ENCODE peak calls at places on chromosome 13, in nine cellular contexts. One of them, this sample, is unnamed.

GRCh38 chr13:73075546-73075945 is 16.7 kb downstream of the KLF5 start:
- DNase-seq in right lobe of liver: no peak
- DNase-seq in pancreas: no peak
- DNase-seq in nephron progenitor cell: peak; percentile 4
- DNase-seq in colonic mucosa: peak; percentile 42
- DNase-seq in ascending aorta: no peak
- DNase-seq in progenitor cell of endocrine pancreas: no peak
- DNase-seq in AG04450: no peak
- DNase-seq in WTC11: peak; percentile 66
- DNase-seq in this sample: no peak

GRCh38 chr13:98171806-98172569 is 5.1 kb downstream of the RNF113B start:
- DNase-seq in right lobe of liver: no peak
- DNase-seq in ascending aorta: no peak
- DNase-seq in AG04450: no peak
- DNase-seq in WTC11: no peak
- DNase-seq in nephron progenitor cell: peak; percentile 23
- DNase-seq in progenitor cell of endocrine pancreas: no peak
- DNase-seq in pancreas: no peak
- DNase-seq in colonic mucosa: no peak
- DNase-seq in this sample: no peak

GRCh38 chr13:29159871-29160270 is 339.7 kb downstream of the MTUS2 start:
- DNase-seq in progenitor cell of endocrine pancreas: no peak
- DNase-seq in pancreas: no peak
- DNase-seq in nephron progenitor cell: no peak
- DNase-seq in ascending aorta: no peak
- DNase-seq in colonic mucosa: no peak
- DNase-seq in WTC11: no peak
- DNase-seq in AG04450: no peak
- DNase-seq in right lobe of liver: no peak
- DNase-seq in this sample: no peak

GRCh38 chr13:95150555-95150954 is 150.7 kb downstream of the ABCC4 start:
- DNase-seq in WTC11: no peak
- DNase-seq in colonic mucosa: no peak
- DNase-seq in ascending aorta: no peak
- DNase-seq in nephron progenitor cell: no peak
- DNase-seq in right lobe of liver: no peak
- DNase-seq in AG04450: no peak
- DNase-seq in progenitor cell of endocrine pancreas: no peak
- DNase-seq in pancreas: no peak
- DNase-seq in this sample: no peak

GRCh38 chr13:76852991-76853390 is 33.2 kb downstream of the KCTD12 start:
- DNase-seq in nephron progenitor cell: no peak
- DNase-seq in WTC11: no peak
- DNase-seq in ascending aorta: no peak
- DNase-seq in colonic mucosa: no peak
- DNase-seq in pancreas: no peak
- DNase-seq in progenitor cell of endocrine pancreas: no peak
- DNase-seq in AG04450: no peak
- DNase-seq in right lobe of liver: no peak
- DNase-seq in this sample: no peak

GRCh38 chr13:111043575-111043982 is 71.5 kb upstream of the ARHGEF7 start:
- DNase-seq in progenitor cell of endocrine pancreas: no peak
- DNase-seq in pancreas: no peak
- DNase-seq in right lobe of liver: no peak
- DNase-seq in colonic mucosa: no peak
- DNase-seq in nephron progenitor cell: no peak
- DNase-seq in ascending aorta: peak; percentile 54
- DNase-seq in AG04450: no peak
- DNase-seq in WTC11: no peak
- DNase-seq in this sample: no peak

GRCh38 chr13:111211789-111212516 is 96.8 kb downstream of the ARHGEF7 start:
- DNase-seq in WTC11: no peak
- DNase-seq in progenitor cell of endocrine pancreas: no peak
- DNase-seq in right lobe of liver: no peak
- DNase-seq in pancreas: no peak
- DNase-seq in ascending aorta: peak; percentile 63
- DNase-seq in colonic mucosa: no peak
- DNase-seq in AG04450: no peak
- DNase-seq in nephron progenitor cell: no peak
- DNase-seq in this sample: no peak

GRCh38 chr13:99439048-99439447 is 62.2 kb upstream of the TM9SF2 start:
- DNase-seq in AG04450: no peak
- DNase-seq in progenitor cell of endocrine pancreas: no peak
- DNase-seq in WTC11: no peak
- DNase-seq in right lobe of liver: no peak
- DNase-seq in colonic mucosa: no peak
- DNase-seq in pancreas: no peak
- DNase-seq in ascending aorta: no peak
- DNase-seq in nephron progenitor cell: no peak
- DNase-seq in this sample: no peak

GRCh38 chr13:42707596-42707995 is 73.8 kb upstream of the FAM216B start:
- DNase-seq in colonic mucosa: no peak
- DNase-seq in WTC11: no peak
- DNase-seq in ascending aorta: no peak
- DNase-seq in AG04450: peak; percentile 10
- DNase-seq in nephron progenitor cell: no peak
- DNase-seq in right lobe of liver: no peak
- DNase-seq in progenitor cell of endocrine pancreas: no peak
- DNase-seq in pancreas: no peak
- DNase-seq in this sample: no peak

GRCh38 chr13:45219123-45219891 is 18.5 kb upstream of the KCTD4 start:
- DNase-seq in progenitor cell of endocrine pancreas: no peak
- DNase-seq in colonic mucosa: no peak
- DNase-seq in WTC11: no peak
- DNase-seq in ascending aorta: no peak
- DNase-seq in nephron progenitor cell: no peak
- DNase-seq in pancreas: no peak
- DNase-seq in right lobe of liver: no peak
- DNase-seq in AG04450: no peak
- DNase-seq in this sample: no peak

GRCh38 chr13:109397285-109397684 is 389.1 kb downstream of the IRS2 start:
- DNase-seq in progenitor cell of endocrine pancreas: no peak
- DNase-seq in colonic mucosa: no peak
- DNase-seq in WTC11: no peak
- DNase-seq in right lobe of liver: no peak
- DNase-seq in AG04450: no peak
- DNase-seq in nephron progenitor cell: no peak
- DNase-seq in pancreas: no peak
- DNase-seq in ascending aorta: no peak
- DNase-seq in this sample: no peak

GRCh38 chr13:38090913-38091312 is 221.3 kb upstream of the TRPC4 start:
- DNase-seq in WTC11: no peak
- DNase-seq in right lobe of liver: no peak
- DNase-seq in nephron progenitor cell: no peak
- DNase-seq in AG04450: no peak
- DNase-seq in pancreas: no peak
- DNase-seq in progenitor cell of endocrine pancreas: no peak
- DNase-seq in ascending aorta: no peak
- DNase-seq in colonic mucosa: no peak
- DNase-seq in this sample: no peak

GRCh38 chr13:101730420-101731000 is 278.0 kb downstream of the ITGBL1 start:
- DNase-seq in pancreas: no peak
- DNase-seq in nephron progenitor cell: no peak
- DNase-seq in progenitor cell of endocrine pancreas: no peak
- DNase-seq in right lobe of liver: no peak
- DNase-seq in ascending aorta: no peak
- DNase-seq in AG04450: no peak
- DNase-seq in colonic mucosa: no peak
- DNase-seq in WTC11: no peak
- DNase-seq in this sample: no peak

DNA sequence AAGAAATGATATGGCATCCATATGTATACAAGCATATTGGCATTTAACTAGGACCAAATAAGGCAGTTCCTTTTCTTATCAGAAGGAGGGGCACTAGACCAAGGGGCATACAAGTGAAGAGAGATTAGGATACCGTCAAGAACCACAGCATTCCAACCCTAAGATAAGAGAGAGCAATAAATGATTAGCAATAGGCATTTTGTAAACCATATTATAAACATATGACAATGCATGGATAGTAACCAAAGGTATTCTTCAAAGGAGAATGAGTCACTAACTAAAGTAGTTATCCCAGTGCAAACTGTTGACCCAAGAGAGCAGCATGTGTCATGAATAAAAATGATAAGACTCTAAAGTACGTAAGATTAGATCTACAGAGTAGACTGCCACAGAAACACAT is 500.9 kb upstream of the HTR2A start:
- DNase-seq in progenitor cell of endocrine pancreas: no peak
- DNase-seq in nephron progenitor cell: no peak
- DNase-seq in colonic mucosa: no peak
- DNase-seq in AG04450: peak; percentile 23
- DNase-seq in WTC11: no peak
- DNase-seq in right lobe of liver: no peak
- DNase-seq in ascending aorta: no peak
- DNase-seq in pancreas: no peak
- DNase-seq in this sample: no peak
- TF ChIP-seq CTCF in progenitor cell of endocrine pancreas: no peak
- TF ChIP-seq CTCF in nephron progenitor cell: no peak
- TF ChIP-seq CTCF in colonic mucosa: no peak
- TF ChIP-seq CTCF in AG04450: peak; percentile 35
- TF ChIP-seq CTCF in WTC11: peak; percentile 17
- TF ChIP-seq CTCF in right lobe of liver: no peak
- TF ChIP-seq CTCF in ascending aorta: no peak
- TF ChIP-seq CTCF in pancreas: no peak
- TF ChIP-seq CTCF in this sample: no peak

GRCh38 chr13:83881031-83881727 is 1.1 kb downstream of the SLITRK1 start:
- DNase-seq in progenitor cell of endocrine pancreas: no peak
- DNase-seq in right lobe of liver: no peak
- DNase-seq in colonic mucosa: no peak
- DNase-seq in AG04450: no peak
- DNase-seq in nephron progenitor cell: no peak
- DNase-seq in WTC11: no peak
- DNase-seq in pancreas: no peak
- DNase-seq in ascending aorta: no peak
- DNase-seq in this sample: no peak

GRCh38 chr13:83882626-83882959 is 319 bp upstream of the SLITRK1 start:
- DNase-seq in nephron progenitor cell: no peak
- DNase-seq in ascending aorta: no peak
- DNase-seq in progenitor cell of endocrine pancreas: no peak
- DNase-seq in WTC11: no peak
- DNase-seq in pancreas: no peak
- DNase-seq in right lobe of liver: no peak
- DNase-seq in AG04450: no peak
- DNase-seq in colonic mucosa: no peak
- DNase-seq in this sample: no peak

GRCh38 chr13:83884141-83884540 is 1.9 kb upstream of the SLITRK1 start:
- DNase-seq in AG04450: no peak
- DNase-seq in ascending aorta: no peak
- DNase-seq in nephron progenitor cell: no peak
- DNase-seq in WTC11: no peak
- DNase-seq in colonic mucosa: no peak
- DNase-seq in progenitor cell of endocrine pancreas: no peak
- DNase-seq in pancreas: no peak
- DNase-seq in right lobe of liver: no peak
- DNase-seq in this sample: no peak

GRCh38 chr13:83881917-83882625 is at the start of gene SLITRK1:
- DNase-seq in pancreas: peak; percentile 89
- DNase-seq in colonic mucosa: no peak
- DNase-seq in right lobe of liver: no peak
- DNase-seq in WTC11: peak; percentile 93
- DNase-seq in nephron progenitor cell: peak; percentile 98
- DNase-seq in progenitor cell of endocrine pancreas: peak; percentile 91
- DNase-seq in ascending aorta: no peak
- DNase-seq in AG04450: peak; percentile 42
- DNase-seq in this sample: peak; percentile 92

DNA sequence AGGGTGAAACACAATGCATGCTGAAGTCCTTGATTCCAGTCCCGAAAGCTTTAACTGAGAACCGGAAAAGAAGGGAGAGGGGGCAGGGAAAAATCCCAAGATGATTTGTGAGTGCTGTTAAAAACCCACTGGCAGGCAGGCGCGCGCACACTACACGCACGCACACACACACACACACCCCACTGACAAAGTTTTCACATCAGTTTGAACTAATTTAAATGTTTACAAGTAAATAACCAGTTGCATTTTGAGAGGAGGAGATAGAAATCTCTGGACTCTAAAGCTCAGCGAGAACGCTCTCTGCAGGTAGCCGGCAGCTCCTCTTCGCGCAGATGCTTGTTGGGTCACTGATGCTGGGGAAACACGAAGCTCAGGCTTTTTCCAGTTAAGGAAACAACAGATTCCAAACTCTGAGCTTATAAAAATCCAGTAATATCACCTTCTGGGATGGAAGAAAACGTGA is 818 bp upstream of the SLITRK1 start:
- DNase-seq in ascending aorta: no peak
- DNase-seq in right lobe of liver: no peak
- DNase-seq in pancreas: no peak
- DNase-seq in AG04450: no peak
- DNase-seq in WTC11: no peak
- DNase-seq in colonic mucosa: no peak
- DNase-seq in progenitor cell of endocrine pancreas: no peak
- DNase-seq in nephron progenitor cell: no peak
- DNase-seq in this sample: no peak
- TF ChIP-seq CTCF in ascending aorta: no peak
- TF ChIP-seq CTCF in right lobe of liver: no peak
- TF ChIP-seq CTCF in pancreas: no peak
- TF ChIP-seq CTCF in AG04450: no peak
- TF ChIP-seq CTCF in WTC11: no peak
- TF ChIP-seq CTCF in colonic mucosa: no peak
- TF ChIP-seq CTCF in progenitor cell of endocrine pancreas: no peak
- TF ChIP-seq CTCF in nephron progenitor cell: no peak
- TF ChIP-seq CTCF in this sample: no peak

GRCh38 chr13:104204177-104204576 is 1138.0 kb upstream of the SLC10A2 start:
- DNase-seq in ascending aorta: no peak
- DNase-seq in WTC11: no peak
- DNase-seq in AG04450: no peak
- DNase-seq in colonic mucosa: no peak
- DNase-seq in nephron progenitor cell: no peak
- DNase-seq in progenitor cell of endocrine pancreas: no peak
- DNase-seq in pancreas: no peak
- DNase-seq in right lobe of liver: no peak
- DNase-seq in this sample: no peak
- TF ChIP-seq CTCF in ascending aorta: no peak
- TF ChIP-seq CTCF in WTC11: no peak
- TF ChIP-seq CTCF in AG04450: no peak
- TF ChIP-seq CTCF in colonic mucosa: no peak
- TF ChIP-seq CTCF in nephron progenitor cell: no peak
- TF ChIP-seq CTCF in progenitor cell of endocrine pancreas: no peak
- TF ChIP-seq CTCF in pancreas: no peak
- TF ChIP-seq CTCF in right lobe of liver: no peak
- TF ChIP-seq CTCF in this sample: no peak

DNA sequence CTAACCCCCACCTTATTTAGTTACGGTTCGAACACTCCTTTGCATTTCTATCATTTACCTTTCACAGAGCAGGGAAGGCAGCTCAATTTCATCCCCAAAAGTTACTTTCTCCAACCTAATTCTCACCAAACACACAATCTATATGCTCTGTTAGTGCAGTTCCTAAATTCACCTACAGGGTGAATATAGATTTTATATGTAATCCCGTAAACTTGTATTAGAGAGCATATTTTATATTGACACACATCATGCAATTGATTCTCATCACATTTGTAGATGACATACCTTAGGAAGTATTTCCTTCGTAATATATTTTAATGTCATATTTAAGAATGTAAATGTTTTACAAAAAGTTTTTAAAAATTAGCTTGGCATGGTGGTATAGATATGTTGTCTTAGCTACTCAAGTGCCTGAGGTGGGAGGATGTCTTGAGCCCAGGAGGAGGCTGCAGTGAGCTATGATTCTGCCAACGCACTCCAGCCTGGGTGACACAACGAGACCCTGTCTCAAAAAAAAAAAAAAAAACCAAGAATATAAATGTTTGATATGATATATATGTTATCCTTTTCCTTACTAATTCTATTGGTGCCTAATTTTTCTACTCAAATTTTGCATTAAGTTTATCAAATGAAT is 57.3 kb upstream of the TNFRSF19 start:
- DNase-seq in colonic mucosa: no peak
- DNase-seq in progenitor cell of endocrine pancreas: no peak
- DNase-seq in nephron progenitor cell: no peak
- DNase-seq in right lobe of liver: no peak
- DNase-seq in pancreas: no peak
- DNase-seq in WTC11: no peak
- DNase-seq in AG04450: no peak
- DNase-seq in ascending aorta: no peak
- DNase-seq in this sample: no peak
- TF ChIP-seq CTCF in colonic mucosa: no peak
- TF ChIP-seq CTCF in progenitor cell of endocrine pancreas: peak; percentile 42
- TF ChIP-seq CTCF in nephron progenitor cell: no peak
- TF ChIP-seq CTCF in right lobe of liver: no peak
- TF ChIP-seq CTCF in pancreas: no peak
- TF ChIP-seq CTCF in WTC11: peak; percentile 24
- TF ChIP-seq CTCF in AG04450: peak; percentile 25
- TF ChIP-seq CTCF in ascending aorta: no peak
- TF ChIP-seq CTCF in this sample: no peak

This sample was measured in osteocyte.